ENCODE peak calls at places on chromosome 13, in four cellular contexts. X, B, N and E are unnamed samples.

GRCh38 chr13:84845875-84846619 is 953.2 kb downstream of the SLITRK6 start:
- DNase-seq in X (no peak), B (no peak), N (no peak), E (no peak)

GRCh38 chr13:113291997-113292862 is 4.8 kb upstream of the LAMP1 start:
- DNase-seq in X (no peak), B (peak), N (no peak), E (peak)

GRCh38 chr13:104014803-104015645 is 948.8 kb upstream of the SLC10A2 start:
- DNase-seq in X (no peak), B (peak), N (no peak), E (no peak)

GRCh38 chr13:102039264-102039663 is 362.6 kb downstream of the FGF14 start:
- DNase-seq in X (no peak), B (no peak), N (no peak), E (no peak)

GRCh38 chr13:84315527-84315926 is 433.3 kb upstream of the SLITRK1 start:
- DNase-seq in X (no peak), B (no peak), N (no peak), E (no peak)

GRCh38 chr13:101718496-101718895 is 266.0 kb downstream of the ITGBL1 start:
- DNase-seq in X (no peak), B (no peak), N (no peak), E (no peak)

GRCh38 chr13:23801141-23801540 is 88.1 kb downstream of the MIPEP start:
- DNase-seq in X (no peak), B (no peak), N (no peak), E (no peak)

GRCh38 chr13:40169476-40169875 is 497.0 kb downstream of the FOXO1 start:
- DNase-seq in X (no peak), B (peak), N (no peak), E (no peak)

GRCh38 chr13:102951808-102952207 is 106.0 kb downstream of the ERCC5 start:
- DNase-seq in X (no peak), B (no peak), N (no peak), E (no peak)

GRCh38 chr13:72540818-72541217 is 186.6 kb downstream of the MZT1 start:
- DNase-seq in X (no peak), B (no peak), N (no peak), E (no peak)

GRCh38 chr13:50149932-50150331 is 134.7 kb downstream of the KCNRG start:
- DNase-seq in X (no peak), B (no peak), N (peak), E (no peak)

GRCh38 chr13:110307697-110308376 is 753 bp downstream of the COL4A2 start:
- DNase-seq in X (no peak), B (no peak), N (no peak), E (no peak)

GRCh38 chr13:112959206-112959605 is 9.8 kb upstream of the MCF2L start:
- DNase-seq in X (no peak), B (no peak), N (no peak), E (no peak)

GRCh38 chr13:40637644-40638043 is 28.8 kb downstream of the FOXO1 start:
- DNase-seq in X (no peak), B (no peak), N (peak), E (no peak)

GRCh38 chr13:39385154-39385553 is 217.8 kb downstream of the LHFPL6 start:
- DNase-seq in X (no peak), B (no peak), N (no peak), E (no peak)

GRCh38 chr13:27428160-27428559 is 3.7 kb downstream of the GTF3A start:
- DNase-seq in X (no peak), B (no peak), N (no peak), E (no peak)

GRCh38 chr13:27425151-27425917 is 915 bp downstream of the GTF3A start:
- DNase-seq in X (no peak), B (peak), N (no peak), E (no peak)

GRCh38 chr13:27424246-27425150 is at the start of gene GTF3A:
- DNase-seq in X (no peak), B (peak), N (peak), E (peak)

GRCh38 chr13:27427663-27428062 is 3.2 kb downstream of the GTF3A start:
- DNase-seq in X (no peak), B (no peak), N (no peak), E (no peak)

DNA sequence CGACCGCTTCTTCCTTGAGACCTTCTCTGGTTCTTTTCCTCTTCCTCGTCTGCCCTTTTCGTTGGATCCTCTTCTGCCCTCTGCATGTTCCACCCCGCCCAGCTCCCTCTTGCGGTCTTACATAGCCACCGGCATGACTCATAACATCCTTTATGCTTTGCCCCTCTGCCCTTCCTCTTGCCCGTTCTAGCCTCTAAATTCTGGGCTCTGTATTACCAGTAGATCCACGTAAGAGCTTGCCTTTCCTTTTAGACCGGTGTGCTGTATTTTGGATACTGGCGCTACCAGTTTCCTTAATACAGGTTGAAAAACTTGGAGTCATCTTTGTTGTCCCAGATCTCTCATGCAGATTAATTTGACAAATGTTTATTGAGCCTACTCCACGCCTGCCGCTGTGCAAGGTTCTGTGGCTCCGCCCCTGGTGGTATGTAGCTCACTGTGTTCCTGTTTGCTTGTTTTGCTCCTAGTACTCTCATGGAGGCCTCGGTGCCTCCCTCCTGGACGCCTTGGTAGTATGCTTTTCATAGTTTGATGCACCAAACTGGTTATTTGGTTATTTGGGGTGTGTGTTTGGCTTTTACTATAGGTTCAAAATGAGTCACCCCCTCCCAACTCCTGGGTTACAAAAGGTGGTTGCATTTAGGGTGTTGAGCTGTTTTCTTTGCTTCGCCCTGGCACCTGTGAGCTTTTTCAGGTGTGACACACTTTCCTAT is 1.7 kb downstream of the GTF3A start:
- DNase-seq in X (no peak), B (peak), N (peak), E (no peak)
- TF ChIP-seq CTCF in X (peak), B (peak), N (no peak), E (no peak)

DNA sequence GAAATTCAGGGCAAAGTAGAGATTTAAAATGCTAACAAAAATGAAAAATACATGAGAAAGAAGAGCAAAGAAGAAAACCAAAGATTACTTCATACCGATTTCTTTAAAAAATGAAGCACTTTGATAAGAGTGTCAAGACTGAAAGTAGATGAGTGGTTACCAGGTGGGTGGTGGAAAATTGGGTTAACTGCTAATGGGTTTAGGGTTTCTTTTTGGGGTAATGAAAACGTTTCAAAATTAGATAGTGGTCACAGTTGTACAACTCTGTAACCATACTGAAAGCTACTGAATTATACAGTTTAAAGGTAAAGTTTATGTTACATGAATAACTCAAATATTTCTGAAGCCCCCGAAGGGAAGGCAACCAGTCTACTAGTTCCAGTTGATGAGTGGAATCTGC is 179.4 kb downstream of the NDFIP2 start:
- DNase-seq in X (no peak), B (no peak), N (no peak), E (no peak)
- TF ChIP-seq CTCF in X (no peak), B (no peak), N (no peak), E (no peak)

GRCh38 chr13:53341144-53341510 is 312.5 kb downstream of the OLFM4 start:
- DNase-seq in X (no peak), B (no peak), N (no peak), E (no peak)

GRCh38 chr13:53342623-53343022 is 314.0 kb downstream of the OLFM4 start:
- DNase-seq in X (no peak), B (no peak), N (no peak), E (no peak)

GRCh38 chr13:53336441-53337160 is 308.0 kb downstream of the OLFM4 start:
- DNase-seq in X (no peak), B (no peak), N (no peak), E (no peak)

GRCh38 chr13:53340505-53341143 is 312.0 kb downstream of the OLFM4 start:
- DNase-seq in X (no peak), B (no peak), N (no peak), E (no peak)

GRCh38 chr13:53338760-53339159 is 310.1 kb downstream of the OLFM4 start:
- DNase-seq in X (no peak), B (no peak), N (no peak), E (no peak)
- TF ChIP-seq CTCF in X (no peak), B (no peak), N (no peak), E (peak)

GRCh38 chr13:99528547-99528946 is 27.3 kb downstream of the TM9SF2 start:
- DNase-seq in X (no peak), B (no peak), N (no peak), E (no peak)
- TF ChIP-seq CTCF in X (peak), B (no peak), N (no peak), E (peak)

GRCh38 chr13:57583529-57583928 is 48.0 kb upstream of the PCDH17 start:
- DNase-seq in X (no peak), B (no peak), N (no peak), E (no peak)

DNA sequence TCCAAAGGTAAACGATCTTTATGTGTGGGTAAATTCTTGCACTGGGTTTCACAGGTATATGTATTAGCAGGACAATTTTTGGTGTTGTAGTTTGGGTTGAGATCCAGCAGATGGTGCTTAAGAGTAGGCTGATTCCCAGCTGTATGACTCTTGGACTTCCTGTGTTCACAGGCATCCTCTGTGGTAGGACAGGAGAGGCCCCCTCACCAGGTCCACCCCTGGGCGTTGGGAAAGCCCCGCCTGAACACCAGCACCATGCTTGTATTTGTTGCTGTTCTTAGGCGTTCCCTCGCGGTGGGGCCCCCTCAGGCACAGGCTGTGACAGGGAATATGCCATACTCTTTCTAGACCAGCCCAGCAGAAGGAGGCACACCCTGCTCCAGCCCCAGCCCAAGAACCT is 49.5 kb upstream of the PCDH17 start:
- DNase-seq in X (no peak), B (no peak), N (no peak), E (no peak)
- TF ChIP-seq CTCF in X (no peak), B (no peak), N (no peak), E (no peak)

DNA sequence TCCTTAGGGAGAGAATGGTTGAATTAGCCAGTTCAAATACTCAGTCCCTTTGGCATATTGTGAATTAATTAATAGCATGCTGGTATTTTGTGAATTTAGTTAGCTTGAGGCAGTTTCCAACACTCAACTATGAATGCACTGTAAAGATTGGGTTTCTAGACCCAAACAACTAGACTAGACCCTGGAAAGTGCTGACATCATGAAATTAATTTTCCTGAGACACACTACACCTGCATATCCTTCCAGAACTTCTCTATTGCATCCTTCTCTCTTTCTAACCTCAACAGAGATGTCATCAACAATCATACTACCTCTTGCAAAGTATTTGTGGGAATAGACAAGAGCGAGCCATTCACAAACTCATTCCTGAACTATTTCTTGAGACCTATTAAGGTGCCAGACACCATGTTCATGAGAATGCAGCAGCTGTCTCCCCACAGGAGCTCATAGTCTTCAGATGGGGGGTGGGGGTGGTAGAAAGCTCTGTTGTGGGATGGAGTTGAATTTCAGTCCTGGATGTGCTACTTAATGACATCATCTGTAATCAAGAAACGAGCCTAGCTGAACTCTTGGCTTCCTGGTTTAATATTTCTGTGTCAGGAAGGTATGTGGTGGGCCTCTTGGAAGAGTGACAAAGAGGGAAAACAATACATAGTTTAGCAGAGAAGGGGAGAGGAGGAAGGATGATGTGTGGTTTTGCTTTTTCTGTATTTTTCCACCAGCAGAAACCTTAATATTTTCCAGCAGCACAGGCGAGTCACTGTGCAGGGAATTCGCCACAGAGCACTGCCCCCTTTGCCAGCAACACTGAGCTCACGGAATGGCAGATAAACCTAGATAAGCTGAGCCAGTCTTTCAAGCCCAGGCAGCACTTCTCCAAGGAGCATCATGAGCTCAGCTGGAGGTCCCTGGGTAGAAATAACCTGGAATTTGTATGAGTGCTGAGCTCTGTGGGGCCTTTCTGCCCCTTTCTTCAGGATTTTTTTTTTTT is 53.1 kb upstream of the CYSLTR2 start:
- DNase-seq in X (peak), B (peak), N (no peak), E (no peak)
- TF ChIP-seq CTCF in X (no peak), B (no peak), N (no peak), E (no peak)

GRCh38 chr13:60627071-60627686 is 230.2 kb downstream of the TDRD3 start:
- DNase-seq in X (no peak), B (peak), N (no peak), E (peak)
- TF ChIP-seq CTCF in X (peak), B (peak), N (no peak), E (peak)

DNA sequence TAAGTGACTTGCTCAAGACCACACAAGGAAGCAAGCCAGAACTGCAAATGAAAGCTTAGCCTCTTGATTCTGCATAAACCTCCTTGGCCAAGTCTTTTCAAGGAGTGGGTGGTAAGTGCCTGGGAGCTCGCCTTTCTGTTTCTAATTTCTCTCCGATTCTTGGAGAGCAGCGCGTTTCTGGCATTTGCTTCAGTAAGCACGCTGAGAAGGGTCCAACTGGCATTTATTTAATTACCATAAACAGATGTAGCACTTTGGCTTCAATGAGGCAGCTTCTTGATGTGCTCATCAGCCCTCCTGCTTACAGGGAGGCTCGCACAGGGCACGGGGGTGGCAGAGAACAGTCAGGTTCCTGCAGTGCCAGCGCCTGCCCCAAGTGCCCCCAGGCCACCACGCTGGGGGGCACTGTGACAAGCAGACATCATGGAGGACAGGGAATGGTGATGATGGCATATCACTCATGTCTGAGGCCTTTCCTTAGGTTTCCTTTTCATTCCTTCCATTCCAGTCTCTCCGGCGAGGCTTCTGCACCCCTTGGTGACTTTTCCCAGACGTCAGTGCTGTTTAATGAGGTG is 13.3 kb downstream of the SIAH3 start:
- DNase-seq in X (no peak), B (no peak), N (no peak), E (no peak)
- TF ChIP-seq CTCF in X (no peak), B (no peak), N (no peak), E (no peak)

GRCh38 chr13:51262501-51263211 is 40.5 kb downstream of the FAM124A start:
- DNase-seq in X (no peak), B (no peak), N (no peak), E (no peak)
- TF ChIP-seq CTCF in X (no peak), B (peak), N (no peak), E (peak)